ENCODE peak calls at places on chromosomes 12 and 14, in seven cellular contexts. One of them, this sample, is unnamed.

GRCh38 chr12:25272937-25273526 is 22.3 kb upstream of the KRAS start:
- DNase-seq in tibial nerve: no peak
- DNase-seq in Peyer's patch: no peak
- DNase-seq in HCT116: no peak
- DNase-seq in NB4: no peak
- DNase-seq in uterus: no peak
- DNase-seq in prostate gland: no peak
- DNase-seq in this sample: no peak

GRCh38 chr14:46197856-46198255 is 453.7 kb downstream of the RPL10L start:
- DNase-seq in tibial nerve: no peak
- DNase-seq in Peyer's patch: no peak
- DNase-seq in HCT116: no peak
- DNase-seq in NB4: no peak
- DNase-seq in uterus: no peak
- DNase-seq in prostate gland: no peak
- DNase-seq in this sample: no peak

GRCh38 chr12:14937689-14938088 is 648 bp downstream of the ERP27 start:
- DNase-seq in tibial nerve: no peak
- DNase-seq in Peyer's patch: no peak
- DNase-seq in HCT116: peak; percentile 19
- DNase-seq in NB4: no peak
- DNase-seq in uterus: no peak
- DNase-seq in prostate gland: no peak
- DNase-seq in this sample: peak; percentile 15

GRCh38 chr12:108498136-108498535 is 16.9 kb upstream of the FICD start:
- DNase-seq in tibial nerve: no peak
- DNase-seq in Peyer's patch: no peak
- DNase-seq in HCT116: no peak
- DNase-seq in NB4: no peak
- DNase-seq in uterus: no peak
- DNase-seq in prostate gland: no peak
- DNase-seq in this sample: no peak

GRCh38 chr12:2229661-2230539 is 177.1 kb downstream of the CACNA1C start:
- DNase-seq in tibial nerve: no peak
- DNase-seq in Peyer's patch: no peak
- DNase-seq in HCT116: no peak
- DNase-seq in NB4: no peak
- DNase-seq in uterus: no peak
- DNase-seq in prostate gland: no peak
- DNase-seq in this sample: no peak

GRCh38 chr12:52197371-52198231 is 5.8 kb upstream of the KRT80 start:
- DNase-seq in tibial nerve: peak; percentile 57
- DNase-seq in Peyer's patch: no peak
- DNase-seq in HCT116: no peak
- DNase-seq in NB4: peak; percentile 98
- DNase-seq in uterus: no peak
- DNase-seq in prostate gland: no peak
- DNase-seq in this sample: no peak

GRCh38 chr12:107761502-107761904 is 566 bp upstream of the PRDM4 start:
- DNase-seq in tibial nerve: no peak
- DNase-seq in Peyer's patch: no peak
- DNase-seq in HCT116: no peak
- DNase-seq in NB4: peak; percentile 11
- DNase-seq in uterus: no peak
- DNase-seq in prostate gland: no peak
- DNase-seq in this sample: no peak

GRCh38 chr14:96625436-96625945 is 123.3 kb downstream of the PAPOLA start:
- DNase-seq in tibial nerve: no peak
- DNase-seq in Peyer's patch: no peak
- DNase-seq in HCT116: no peak
- DNase-seq in NB4: no peak
- DNase-seq in uterus: peak; percentile 3
- DNase-seq in prostate gland: no peak
- DNase-seq in this sample: no peak

GRCh38 chr14:75184447-75184846 is 8.0 kb upstream of the TMED10 start:
- DNase-seq in tibial nerve: no peak
- DNase-seq in Peyer's patch: no peak
- DNase-seq in HCT116: no peak
- DNase-seq in NB4: peak; percentile 72
- DNase-seq in uterus: no peak
- DNase-seq in prostate gland: no peak
- DNase-seq in this sample: no peak

GRCh38 chr14:23102801-23103200 is 2.0 kb downstream of the CIROP start:
- DNase-seq in tibial nerve: no peak
- DNase-seq in Peyer's patch: no peak
- DNase-seq in HCT116: no peak
- DNase-seq in NB4: no peak
- DNase-seq in uterus: no peak
- DNase-seq in prostate gland: no peak
- DNase-seq in this sample: no peak

GRCh38 chr12:119096429-119097202 is 82.1 kb upstream of the HSPB8 start:
- DNase-seq in tibial nerve: no peak
- DNase-seq in Peyer's patch: no peak
- DNase-seq in HCT116: no peak
- DNase-seq in NB4: no peak
- DNase-seq in uterus: no peak
- DNase-seq in prostate gland: no peak
- DNase-seq in this sample: no peak

GRCh38 chr12:9740109-9740750 is 7.3 kb upstream of the CLECL1 start:
- DNase-seq in tibial nerve: no peak
- DNase-seq in Peyer's patch: peak; percentile 73
- DNase-seq in HCT116: no peak
- DNase-seq in NB4: no peak
- DNase-seq in uterus: no peak
- DNase-seq in prostate gland: no peak
- DNase-seq in this sample: no peak

GRCh38 chr14:76175942-76176341 is 24.2 kb downstream of the GPATCH2L start:
- DNase-seq in tibial nerve: no peak
- DNase-seq in Peyer's patch: no peak
- DNase-seq in HCT116: no peak
- DNase-seq in NB4: no peak
- DNase-seq in uterus: no peak
- DNase-seq in prostate gland: no peak
- DNase-seq in this sample: no peak

GRCh38 chr14:67820428-67820881 is 876 bp downstream of the RAD51B start:
- DNase-seq in tibial nerve: no peak
- DNase-seq in Peyer's patch: peak; percentile 69
- DNase-seq in HCT116: no peak
- DNase-seq in NB4: peak; percentile 47
- DNase-seq in uterus: no peak
- DNase-seq in prostate gland: no peak
- DNase-seq in this sample: peak; percentile 62

GRCh38 chr14:23571701-23572523 is 4.3 kb upstream of the AP1G2 start:
- DNase-seq in tibial nerve: no peak
- DNase-seq in Peyer's patch: no peak
- DNase-seq in HCT116: no peak
- DNase-seq in NB4: no peak
- DNase-seq in uterus: peak; percentile 12
- DNase-seq in prostate gland: no peak
- DNase-seq in this sample: no peak

GRCh38 chr12:125533434-125534029 is 468.3 kb downstream of the AACS start:
- DNase-seq in tibial nerve: peak; percentile 15
- DNase-seq in Peyer's patch: no peak
- DNase-seq in HCT116: no peak
- DNase-seq in NB4: peak; percentile 64
- DNase-seq in uterus: no peak
- DNase-seq in prostate gland: no peak
- DNase-seq in this sample: peak; percentile 33

GRCh38 chr14:95664046-95664445 is 22.2 kb upstream of the TCL1B start:
- DNase-seq in tibial nerve: no peak
- DNase-seq in Peyer's patch: no peak
- DNase-seq in HCT116: no peak
- DNase-seq in NB4: no peak
- DNase-seq in uterus: no peak
- DNase-seq in prostate gland: no peak
- DNase-seq in this sample: no peak

GRCh38 chr12:57852620-57853509 is 6.3 kb upstream of the CTDSP2 start:
- DNase-seq in tibial nerve: no peak
- DNase-seq in Peyer's patch: no peak
- DNase-seq in HCT116: no peak
- DNase-seq in NB4: no peak
- DNase-seq in uterus: peak; percentile 82
- DNase-seq in prostate gland: peak; percentile 51
- DNase-seq in this sample: peak; percentile 21

GRCh38 chr12:51667269-51667668 is 76.2 kb downstream of the SCN8A start:
- DNase-seq in tibial nerve: no peak
- DNase-seq in Peyer's patch: no peak
- DNase-seq in HCT116: no peak
- DNase-seq in NB4: no peak
- DNase-seq in uterus: no peak
- DNase-seq in prostate gland: no peak
- DNase-seq in this sample: no peak

GRCh38 chr14:65024957-65025356 is 38.3 kb downstream of the FNTB start:
- DNase-seq in tibial nerve: no peak
- DNase-seq in Peyer's patch: no peak
- DNase-seq in HCT116: no peak
- DNase-seq in NB4: no peak
- DNase-seq in uterus: no peak
- DNase-seq in prostate gland: peak; percentile 67
- DNase-seq in this sample: no peak

GRCh38 chr14:104333903-104334811 is 195.8 kb downstream of the KIF26A start:
- DNase-seq in tibial nerve: no peak
- DNase-seq in Peyer's patch: no peak
- DNase-seq in HCT116: no peak
- DNase-seq in NB4: no peak
- DNase-seq in uterus: no peak
- DNase-seq in prostate gland: no peak
- DNase-seq in this sample: no peak

GRCh38 chr12:119649202-119649808 is 18.6 kb upstream of the PRKAB1 start:
- DNase-seq in tibial nerve: no peak
- DNase-seq in Peyer's patch: no peak
- DNase-seq in HCT116: no peak
- DNase-seq in NB4: peak; percentile 33
- DNase-seq in uterus: no peak
- DNase-seq in prostate gland: no peak
- DNase-seq in this sample: peak; percentile 62

GRCh38 chr14:72892879-72893635 is 844 bp downstream of the DPF3 start:
- DNase-seq in tibial nerve: no peak
- DNase-seq in Peyer's patch: peak; percentile 56
- DNase-seq in HCT116: no peak
- DNase-seq in NB4: peak; percentile 47
- DNase-seq in uterus: no peak
- DNase-seq in prostate gland: no peak
- DNase-seq in this sample: peak; percentile 75

GRCh38 chr14:103733651-103734050 is 18.0 kb downstream of the ZFYVE21 start:
- DNase-seq in tibial nerve: no peak
- DNase-seq in Peyer's patch: no peak
- DNase-seq in HCT116: no peak
- DNase-seq in NB4: no peak
- DNase-seq in uterus: no peak
- DNase-seq in prostate gland: no peak
- DNase-seq in this sample: no peak

GRCh38 chr12:38053655-38054464 is 262.7 kb upstream of the ALG10B start:
- DNase-seq in tibial nerve: no peak
- DNase-seq in Peyer's patch: no peak
- DNase-seq in HCT116: no peak
- DNase-seq in NB4: no peak
- DNase-seq in uterus: no peak
- DNase-seq in prostate gland: no peak
- DNase-seq in this sample: no peak

GRCh38 chr14:96663076-96663475 is 134.1 kb upstream of the VRK1 start:
- DNase-seq in tibial nerve: no peak
- DNase-seq in Peyer's patch: no peak
- DNase-seq in HCT116: no peak
- DNase-seq in NB4: no peak
- DNase-seq in uterus: no peak
- DNase-seq in prostate gland: no peak
- DNase-seq in this sample: no peak

GRCh38 chr12:38282886-38283285 is 33.7 kb upstream of the ALG10B start:
- DNase-seq in tibial nerve: no peak
- DNase-seq in Peyer's patch: no peak
- DNase-seq in HCT116: peak; percentile 84
- DNase-seq in NB4: no peak
- DNase-seq in uterus: no peak
- DNase-seq in prostate gland: no peak
- DNase-seq in this sample: no peak

GRCh38 chr12:103580026-103580425 is 7.0 kb upstream of the STAB2 start:
- DNase-seq in tibial nerve: no peak
- DNase-seq in Peyer's patch: no peak
- DNase-seq in HCT116: no peak
- DNase-seq in NB4: no peak
- DNase-seq in uterus: peak; percentile 20
- DNase-seq in prostate gland: no peak
- DNase-seq in this sample: no peak
- TF ChIP-seq POLR2A in tibial nerve: no peak
- TF ChIP-seq POLR2A in Peyer's patch: no peak
- TF ChIP-seq POLR2A in HCT116: no peak
- TF ChIP-seq POLR2A in NB4: no peak
- TF ChIP-seq POLR2A in uterus: no peak
- TF ChIP-seq POLR2A in prostate gland: no peak
- TF ChIP-seq POLR2A in this sample: no peak

DNA sequence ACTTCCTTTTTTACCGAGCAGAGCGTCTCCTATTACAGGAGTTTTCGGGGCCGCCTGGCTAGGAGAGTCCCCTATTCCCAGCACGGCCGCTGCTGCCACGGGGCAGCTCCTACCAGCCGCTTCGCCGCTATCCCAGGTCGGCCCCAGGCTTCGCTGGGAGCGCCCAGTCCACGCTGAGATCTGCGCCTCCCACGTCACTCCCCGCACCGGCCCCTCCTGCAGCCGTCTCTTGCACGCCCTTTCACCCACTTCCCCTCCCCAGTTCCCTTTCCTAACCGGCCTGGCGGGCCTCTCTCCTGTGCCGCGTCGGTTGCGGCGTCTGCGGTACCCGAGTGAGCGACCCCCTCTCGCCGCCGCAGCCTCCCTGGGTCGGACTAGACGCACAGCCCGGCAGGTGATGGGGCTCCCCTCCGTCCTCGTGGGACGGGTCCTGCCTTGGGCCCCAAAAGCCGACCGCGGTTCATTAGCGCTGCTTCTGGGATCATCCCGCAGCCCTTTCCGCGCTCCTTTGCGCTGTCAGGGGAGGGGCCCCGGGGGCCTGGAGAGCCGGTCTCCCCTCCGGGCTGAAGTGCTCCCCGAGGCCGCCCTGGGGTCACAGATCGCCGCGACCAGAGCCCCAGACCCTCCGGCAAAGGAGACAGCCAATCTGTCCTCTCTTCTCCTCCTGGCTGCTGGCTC is 1318.4 kb downstream of the TMEM121 start:
- DNase-seq in tibial nerve: peak; percentile 52
- DNase-seq in Peyer's patch: peak; percentile 93
- DNase-seq in HCT116: no peak
- DNase-seq in NB4: peak; percentile 85
- DNase-seq in uterus: peak; percentile 26
- DNase-seq in prostate gland: peak; percentile 46
- DNase-seq in this sample: no peak
- TF ChIP-seq POLR2A in tibial nerve: peak; percentile 16
- TF ChIP-seq POLR2A in Peyer's patch: peak; percentile 62
- TF ChIP-seq POLR2A in HCT116: no peak
- TF ChIP-seq POLR2A in NB4: peak; percentile 56
- TF ChIP-seq POLR2A in uterus: peak; percentile 29
- TF ChIP-seq POLR2A in prostate gland: peak; percentile 30
- TF ChIP-seq POLR2A in this sample: peak; percentile 73

GRCh38 chr12:102917026-102917787 is at the start of gene PAH:
- DNase-seq in tibial nerve: no peak
- DNase-seq in Peyer's patch: peak; percentile 49
- DNase-seq in HCT116: no peak
- DNase-seq in NB4: peak; percentile 15
- DNase-seq in uterus: no peak
- DNase-seq in prostate gland: no peak
- DNase-seq in this sample: no peak
- TF ChIP-seq POLR2A in tibial nerve: no peak
- TF ChIP-seq POLR2A in Peyer's patch: no peak
- TF ChIP-seq POLR2A in HCT116: no peak
- TF ChIP-seq POLR2A in NB4: no peak
- TF ChIP-seq POLR2A in uterus: no peak
- TF ChIP-seq POLR2A in prostate gland: no peak
- TF ChIP-seq POLR2A in this sample: no peak

GRCh38 chr12:96399919-96400630 is at the start of gene CDK17:
- DNase-seq in tibial nerve: peak; percentile 65
- DNase-seq in Peyer's patch: peak; percentile 93
- DNase-seq in HCT116: peak; percentile 50
- DNase-seq in NB4: peak; percentile 95
- DNase-seq in uterus: peak; percentile 87
- DNase-seq in prostate gland: peak; percentile 77
- DNase-seq in this sample: peak; percentile 92
- TF ChIP-seq POLR2A in tibial nerve: peak; percentile 56
- TF ChIP-seq POLR2A in Peyer's patch: peak; percentile 64
- TF ChIP-seq POLR2A in HCT116: peak; percentile 39
- TF ChIP-seq POLR2A in NB4: peak; percentile 63
- TF ChIP-seq POLR2A in uterus: peak; percentile 81
- TF ChIP-seq POLR2A in prostate gland: peak; percentile 67
- TF ChIP-seq POLR2A in this sample: peak; percentile 58